ENCODE peak calls at places on chromosomes 7 and 10, in ten cellular contexts. M, D, Z, P, Q, J, H, S, R and W are unnamed samples.

GRCh38 chr7:26153246-26153822 is 1.3 kb downstream of the NFE2L3 start:
- DNase-seq in M (peak; percentile 18), D (no peak), Z (no peak), P (no peak), Q (no peak), J (no peak), H (no peak), S (no peak), R (no peak), W (no peak)

GRCh38 chr7:26958834-26959233 is 94.4 kb upstream of the SKAP2 start:
- DNase-seq in M (no peak), D (no peak), Z (no peak), P (no peak), Q (no peak), J (peak; percentile 94), H (no peak), S (no peak), R (no peak), W (no peak)

GRCh38 chr7:127890726-127891125 is 140.5 kb downstream of the LRRC4 start:
- DNase-seq in M (no peak), D (no peak), Z (no peak), P (no peak), Q (no peak), J (no peak), H (no peak), S (no peak), R (no peak), W (no peak)

GRCh38 chr10:93541402-93542357 is 24.8 kb upstream of the FFAR4 start:
- DNase-seq in M (peak; percentile 72), D (peak; percentile 66), Z (peak; percentile 49), P (peak; percentile 74), Q (no peak), J (peak; percentile 46), H (peak; percentile 51), S (no peak), R (no peak), W (no peak)

GRCh38 chr10:119222966-119223386 is 15.6 kb downstream of the GRK5 start:
- DNase-seq in M (no peak), D (no peak), Z (no peak), P (no peak), Q (no peak), J (peak; percentile 50), H (no peak), S (no peak), R (no peak), W (no peak)

GRCh38 chr10:120208488-120208887 is 248.5 kb upstream of the PLPP4 start:
- DNase-seq in M (no peak), D (no peak), Z (no peak), P (no peak), Q (no peak), J (no peak), H (no peak), S (no peak), R (no peak), W (no peak)

GRCh38 chr10:119517235-119518141 is 25.0 kb downstream of the RGS10 start:
- DNase-seq in M (no peak), D (peak; percentile 31), Z (no peak), P (no peak), Q (no peak), J (peak; percentile 63), H (no peak), S (no peak), R (no peak), W (no peak)

GRCh38 chr10:112763916-112764520 is 186.0 kb upstream of the TCF7L2 start:
- DNase-seq in M (no peak), D (no peak), Z (no peak), P (no peak), Q (no peak), J (peak; percentile 83), H (no peak), S (no peak), R (no peak), W (no peak)

GRCh38 chr10:683448-684071 is 5.9 kb downstream of the DIP2C start:
- DNase-seq in M (no peak), D (no peak), Z (peak; percentile 69), P (no peak), Q (no peak), J (peak; percentile 99), H (no peak), S (no peak), R (peak; percentile 68), W (peak; percentile 64)

GRCh38 chr7:30466266-30466665 is 12.3 kb downstream of the NOD1 start:
- DNase-seq in M (no peak), D (no peak), Z (no peak), P (no peak), Q (no peak), J (no peak), H (no peak), S (no peak), R (no peak), W (no peak)

GRCh38 chr7:18900236-18900635 is 217.2 kb downstream of the TWIST1 start:
- DNase-seq in M (no peak), D (no peak), Z (no peak), P (no peak), Q (no peak), J (no peak), H (no peak), S (no peak), R (no peak), W (no peak)

GRCh38 chr7:149598721-149599308 is 101.2 kb upstream of the ZNF746 start:
- DNase-seq in M (peak; percentile 68), D (no peak), Z (no peak), P (peak; percentile 55), Q (no peak), J (peak; percentile 38), H (peak; percentile 12), S (no peak), R (no peak), W (no peak)

GRCh38 chr7:151662291-151662690 is 142.6 kb upstream of the RHEB start:
- DNase-seq in M (no peak), D (no peak), Z (no peak), P (no peak), Q (no peak), J (no peak), H (no peak), S (no peak), R (no peak), W (no peak)

GRCh38 chr7:118657391-118658005 is 433.0 kb downstream of the ANKRD7 start:
- DNase-seq in M (no peak), D (no peak), Z (no peak), P (no peak), Q (no peak), J (no peak), H (no peak), S (no peak), R (no peak), W (no peak)

GRCh38 chr10:49418328-49418727 is 22.4 kb upstream of the DRGX start:
- DNase-seq in M (no peak), D (no peak), Z (no peak), P (no peak), Q (no peak), J (no peak), H (no peak), S (no peak), R (no peak), W (no peak)

GRCh38 chr10:96038476-96039387 is 4.7 kb upstream of the CCNJ start:
- DNase-seq in M (peak; percentile 56), D (no peak), Z (no peak), P (no peak), Q (no peak), J (no peak), H (no peak), S (no peak), R (no peak), W (no peak)

GRCh38 chr7:116991233-116991632 is 37.9 kb downstream of the ST7 start:
- DNase-seq in M (no peak), D (no peak), Z (no peak), P (no peak), Q (no peak), J (no peak), H (no peak), S (no peak), R (no peak), W (no peak)

GRCh38 chr7:28739826-28740225 is 218.3 kb downstream of the TRIL start:
- DNase-seq in M (peak; percentile 82), D (no peak), Z (no peak), P (no peak), Q (no peak), J (no peak), H (no peak), S (no peak), R (no peak), W (no peak)

GRCh38 chr10:21496285-21497176 is 29.0 kb downstream of the SKIDA1 start:
- DNase-seq in M (peak; percentile 84), D (peak; percentile 62), Z (peak; percentile 65), P (peak; percentile 53), Q (peak; percentile 78), J (peak; percentile 25), H (peak; percentile 52), S (peak; percentile 49), R (no peak), W (no peak)
- TF ChIP-seq CTCF in M (peak; percentile 45), D (no peak), Z (no peak), P (no peak), Q (peak; percentile 36), J (peak; percentile 33), H (peak; percentile 48), S (peak; percentile 49), R (no peak), W (peak; percentile 71)

GRCh38 chr10:88963318-88963717 is 10.7 kb upstream of the ACTA2 start:
- DNase-seq in M (no peak), D (no peak), Z (no peak), P (no peak), Q (no peak), J (no peak), H (no peak), S (no peak), R (no peak), W (no peak)
- TF ChIP-seq CTCF in M (peak; percentile 15), D (no peak), Z (no peak), P (no peak), Q (peak; percentile 56), J (no peak), H (peak; percentile 37), S (peak; percentile 20), R (no peak), W (no peak)

DNA sequence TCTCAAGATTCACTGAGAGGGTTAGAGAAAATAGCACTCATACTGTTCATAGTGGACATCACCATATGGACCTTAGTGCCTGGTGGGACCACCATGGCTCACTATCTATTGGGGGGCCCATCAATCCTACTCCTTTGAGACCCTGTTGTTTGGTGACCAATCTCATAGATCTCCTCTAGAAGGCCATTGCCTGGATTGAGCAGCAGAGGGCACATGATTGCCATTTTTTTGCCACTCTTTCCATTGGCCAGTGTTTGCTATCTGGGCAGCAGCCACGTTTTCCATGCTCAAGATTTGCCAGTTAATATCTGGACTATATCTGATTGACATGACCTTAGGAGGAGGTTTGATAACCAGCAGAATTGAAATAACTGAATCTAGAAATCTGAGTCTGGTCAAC is 244.5 kb downstream of the ITGB1 start:
- DNase-seq in M (no peak), D (no peak), Z (no peak), P (no peak), Q (no peak), J (no peak), H (no peak), S (no peak), R (no peak), W (no peak)
- TF ChIP-seq CTCF in M (peak; percentile 14), D (no peak), Z (no peak), P (no peak), Q (no peak), J (peak; percentile 15), H (no peak), S (no peak), R (peak; percentile 30), W (no peak)

DNA sequence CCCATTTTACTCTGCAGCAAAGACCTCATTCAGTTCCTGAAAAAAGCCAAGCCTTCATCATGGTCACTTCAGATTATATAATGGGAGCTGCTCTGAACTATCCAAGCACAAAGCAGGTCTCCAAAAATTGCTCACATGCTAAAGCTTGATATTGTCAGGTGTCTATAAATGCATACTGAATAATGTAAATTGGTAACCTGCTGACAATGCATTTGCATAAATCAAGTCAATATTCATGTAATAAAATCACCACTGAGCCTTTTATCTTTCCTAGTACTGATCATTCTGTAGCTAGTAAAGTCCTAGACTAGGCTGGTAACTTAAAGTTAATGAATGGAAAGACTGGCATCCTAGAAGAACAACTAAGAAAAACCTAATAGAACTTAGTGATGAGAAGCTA is 188.3 kb downstream of the IMMP2L start:
- DNase-seq in M (no peak), D (no peak), Z (no peak), P (no peak), Q (no peak), J (no peak), H (no peak), S (no peak), R (no peak), W (no peak)
- TF ChIP-seq CTCF in M (no peak), D (no peak), Z (no peak), P (no peak), Q (no peak), J (no peak), H (no peak), S (no peak), R (no peak), W (no peak)